ENCODE peak calls at places on chromosomes 13 and 19, in six cellular contexts. D, O, I, S, T and E are unnamed samples.

GRCh38 chr19:2488942-2489731 is 13.2 kb downstream of the GADD45B start:
- DNase-seq in T (no peak), I (peak), O (peak), D (no peak), S (peak), E (no peak)

GRCh38 chr19:4267901-4268815 is 10.9 kb upstream of the SHD start:
- DNase-seq in S (no peak), T (no peak), D (no peak), O (no peak), I (no peak), E (no peak)

GRCh38 chr13:64248371-64249065 is 2832.9 kb upstream of the PCDH20 start:
- DNase-seq in I (peak), D (no peak), S (peak), T (no peak), O (no peak), E (no peak)

GRCh38 chr19:22610121-22610520 is 24.0 kb upstream of the ZNF492 start:
- DNase-seq in I (no peak), O (no peak), S (no peak), T (no peak), D (no peak), E (no peak)

GRCh38 chr19:13017306-13018036 is 22.2 kb downstream of the NFIX start:
- DNase-seq in T (no peak), O (no peak), S (no peak), D (no peak), I (no peak), E (no peak)

GRCh38 chr13:114004416-114005205 is 30.7 kb upstream of the C13orf46 start:
- DNase-seq in D (no peak), T (no peak), S (peak), I (peak), O (peak), E (no peak)

GRCh38 chr13:25911020-25911419 is 140.8 kb downstream of the SHISA2 start:
- DNase-seq in S (no peak), T (no peak), O (no peak), I (no peak), D (no peak), E (no peak)

GRCh38 chr13:41411536-41411935 is 45.8 kb upstream of the RGCC start:
- DNase-seq in O (no peak), I (peak), T (no peak), S (peak), D (peak), E (no peak)

GRCh38 chr19:53879145-53880037 is 2.6 kb upstream of the PRKCG start:
- DNase-seq in T (peak), S (peak), I (peak), O (peak), D (peak), E (peak)

GRCh38 chr13:90447735-90448103 is 899.8 kb upstream of the MIR17HG start:
- DNase-seq in I (peak), S (peak), T (no peak), D (no peak), O (no peak), E (no peak)

GRCh38 chr19:15093001-15093400 is 11.0 kb downstream of the OR1I1 start:
- DNase-seq in O (no peak), I (no peak), D (no peak), T (no peak), S (no peak), E (no peak)

GRCh38 chr13:21478881-21479808 is 20.0 kb upstream of the ZDHHC20 start:
- DNase-seq in T (no peak), I (peak), S (peak), D (peak), O (no peak), E (no peak)

GRCh38 chr19:6969490-6969889 is 51.7 kb downstream of the MBD3L2B start:
- DNase-seq in O (no peak), T (no peak), S (no peak), D (no peak), I (no peak), E (no peak)

GRCh38 chr19:31120952-31121351 is 228.3 kb downstream of the TSHZ3 start:
- DNase-seq in S (no peak), T (no peak), I (no peak), D (no peak), O (no peak), E (no peak)

GRCh38 chr19:13396256-13397080 is 109.8 kb downstream of the CACNA1A start:
- DNase-seq in D (peak), O (no peak), S (peak), T (no peak), I (peak), E (no peak)

GRCh38 chr19:43777163-43777700 is 3.5 kb downstream of the KCNN4 start:
- DNase-seq in T (peak), S (peak), O (no peak), I (no peak), D (no peak), E (no peak)

GRCh38 chr13:114134111-114134943 is 1.9 kb upstream of the RASA3 start:
- DNase-seq in S (no peak), T (no peak), I (no peak), O (peak), D (no peak), E (no peak)

GRCh38 chr19:44643605-44644390 is at the start of gene PVR:
- DNase-seq in D (no peak), O (no peak), S (peak), I (peak), T (no peak), E (peak)

GRCh38 chr19:40424637-40425449 is 949 bp downstream of the SERTAD1 start:
- DNase-seq in D (no peak), O (no peak), T (no peak), I (peak), S (peak), E (no peak)

GRCh38 chr19:17528610-17529009 is 17.2 kb downstream of the PGLS start:
- DNase-seq in T (no peak), D (no peak), S (no peak), O (no peak), I (no peak), E (no peak)

GRCh38 chr13:113777311-113778260 is 18.6 kb downstream of the TMEM255B start:
- DNase-seq in O (no peak), I (peak), S (peak), D (no peak), T (no peak), E (no peak)

GRCh38 chr19:48997972-48998371 is 4.3 kb downstream of the RUVBL2 start:
- DNase-seq in S (peak), O (no peak), T (peak), D (no peak), I (peak), E (no peak)

GRCh38 chr19:2273356-2274184 is 8.4 kb downstream of the PEAK3 start:
- DNase-seq in S (peak), O (no peak), T (peak), I (peak), D (no peak), E (peak)

GRCh38 chr19:46945668-46946067 is 74.0 kb upstream of the NPAS1 start:
- DNase-seq in D (no peak), O (no peak), T (no peak), S (no peak), I (peak), E (no peak)

GRCh38 chr13:109750376-109750775 is 36.0 kb downstream of the IRS2 start:
- DNase-seq in T (no peak), D (no peak), I (no peak), O (no peak), S (no peak), E (no peak)

GRCh38 chr19:17834350-17835181 is 13.2 kb downstream of the JAK3 start:
- DNase-seq in I (no peak), S (no peak), T (no peak), O (no peak), D (no peak), E (no peak)

GRCh38 chr19:40433391-40434216 is 7.8 kb upstream of the SERTAD1 start:
- DNase-seq in T (peak), D (peak), I (peak), S (peak), O (no peak), E (peak)

GRCh38 chr19:45345506-45345860 is 4.9 kb downstream of the KLC3 start:
- DNase-seq in D (no peak), I (no peak), O (no peak), S (no peak), T (no peak), E (no peak)

GRCh38 chr13:105139380-105140285 is 1395.8 kb downstream of the EFNB2 start:
- DNase-seq in I (peak), T (peak), O (no peak), D (no peak), S (peak), E (no peak)

GRCh38 chr19:14561832-14562351 is 10.0 kb downstream of the NDUFB7 start:
- DNase-seq in D (no peak), T (no peak), O (no peak), I (no peak), S (no peak), E (no peak)

GRCh38 chr19:34368338-34368737 is 3.3 kb downstream of the GPI start:
- DNase-seq in T (no peak), S (no peak), I (no peak), D (no peak), O (no peak), E (no peak)

GRCh38 chr19:34370983-34371382 is 6.0 kb downstream of the GPI start:
- DNase-seq in I (no peak), T (no peak), O (no peak), D (no peak), S (no peak), E (no peak)

GRCh38 chr19:34366670-34367423 is 1.9 kb downstream of the GPI start:
- DNase-seq in I (peak), T (no peak), O (no peak), S (peak), D (peak), E (no peak)

GRCh38 chr19:34367424-34367957 is 2.5 kb downstream of the GPI start:
- DNase-seq in S (no peak), O (no peak), T (no peak), I (no peak), D (no peak), E (no peak)

DNA sequence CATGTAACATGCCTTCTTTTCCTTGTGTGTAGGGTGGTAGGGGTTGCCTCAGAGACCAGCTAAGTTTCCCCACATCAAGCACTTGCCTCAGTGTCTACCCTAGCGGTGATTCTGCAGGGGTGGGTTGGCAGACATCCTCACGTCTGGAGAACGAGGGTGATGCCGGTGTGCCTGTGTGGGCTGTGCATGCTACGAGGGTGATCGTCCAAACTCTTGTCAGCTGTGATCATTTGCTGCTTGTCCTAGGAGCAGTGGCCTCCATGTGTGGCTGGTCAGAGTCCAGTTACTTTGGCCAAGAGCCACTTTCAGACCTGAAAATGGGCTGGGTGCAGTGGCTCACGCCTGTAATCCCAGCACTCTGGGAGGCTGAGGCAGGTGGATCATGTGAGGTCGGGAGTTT is 5.1 kb downstream of the GPI start:
- DNase-seq in D (no peak), S (no peak), T (no peak), O (no peak), I (no peak), E (no peak)
- TF ChIP-seq CTCF in D (no peak), S (no peak), T (no peak), O (no peak), I (no peak), E (no peak)

GRCh38 chr13:97257800-97258799 is 36.0 kb downstream of the MBNL2 start:
- DNase-seq in D (no peak), I (peak), O (no peak), S (peak), T (no peak), E (no peak)
- TF ChIP-seq CTCF in D (peak), I (peak), O (peak), S (peak), T (no peak), E (no peak)

GRCh38 chr13:111076156-111077013 is 38.7 kb upstream of the ARHGEF7 start:
- DNase-seq in O (no peak), I (no peak), S (no peak), T (no peak), D (no peak), E (no peak)
- TF ChIP-seq CTCF in O (no peak), I (no peak), S (no peak), T (no peak), D (no peak), E (no peak)

GRCh38 chr13:38417727-38418126 is 68.1 kb downstream of the UFM1 start:
- DNase-seq in D (no peak), I (peak), T (no peak), S (no peak), O (no peak), E (no peak)
- TF ChIP-seq CTCF in D (peak), I (peak), T (no peak), S (peak), O (peak), E (peak)